ENCODE peak calls at places on chromosomes 12 and 14, in six cellular contexts. K, M, T, S, L and D are unnamed samples.
A peak's percentile ranks its signal among the peaks of the same experiment; 100 is the strongest.

GRCh38 chr14:68255697-68256178 is 436.2 kb downstream of the RAD51B start:
- DNase-seq in K (no peak), M (no peak), T (no peak), S (no peak), L (no peak), D (peak; percentile 86)

GRCh38 chr14:63852817-63853730 is at the start of gene SYNE2:
- DNase-seq in K (peak; percentile 93), M (peak; percentile 38), T (peak; percentile 70), S (peak; percentile 89), L (no peak), D (peak; percentile 95)

GRCh38 chr14:51660720-51661119 is 9.0 kb downstream of the FRMD6 start:
- DNase-seq in K (no peak), M (no peak), T (no peak), S (no peak), L (no peak), D (no peak)

GRCh38 chr12:113296557-113297213 is 38.2 kb downstream of the SLC8B1 start:
- DNase-seq in K (no peak), M (no peak), T (no peak), S (no peak), L (no peak), D (no peak)

GRCh38 chr12:85301054-85301453 is 21.0 kb downstream of the ALX1 start:
- DNase-seq in K (no peak), M (no peak), T (no peak), S (no peak), L (no peak), D (peak; percentile 35)

GRCh38 chr12:100716949-100717732 is 77.4 kb upstream of the ANO4 start:
- DNase-seq in K (peak; percentile 71), M (no peak), T (no peak), S (peak; percentile 72), L (no peak), D (no peak)

GRCh38 chr12:27821259-27821973 is 41.4 kb upstream of the MANSC4 start:
- DNase-seq in K (peak; percentile 51), M (peak; percentile 67), T (peak; percentile 65), S (no peak), L (peak; percentile 77), D (peak; percentile 50)

GRCh38 chr14:95097385-95097784 is 59.9 kb downstream of the DICER1 start:
- DNase-seq in K (no peak), M (no peak), T (no peak), S (no peak), L (no peak), D (no peak)

GRCh38 chr12:84924956-84925355 is 12.4 kb upstream of the SLC6A15 start:
- DNase-seq in K (no peak), M (no peak), T (no peak), S (no peak), L (no peak), D (no peak)

GRCh38 chr14:100022772-100023451 is 42.3 kb upstream of the EVL start:
- DNase-seq in K (no peak), M (no peak), T (no peak), S (no peak), L (no peak), D (no peak)

GRCh38 chr14:32779845-32780244 is 158.8 kb upstream of the NPAS3 start:
- DNase-seq in K (no peak), M (no peak), T (no peak), S (no peak), L (no peak), D (no peak)

GRCh38 chr12:49893753-49894752 is 9.6 kb downstream of the FAIM2 start:
- DNase-seq in K (no peak), M (no peak), T (no peak), S (no peak), L (peak; percentile 7), D (peak; percentile 91)

GRCh38 chr14:64971452-64971889 is 665 bp downstream of the RAB15 start:
- DNase-seq in K (no peak), M (no peak), T (no peak), S (no peak), L (no peak), D (no peak)

GRCh38 chr12:105262461-105263184 is 26.6 kb upstream of the APPL2 start:
- DNase-seq in K (no peak), M (no peak), T (no peak), S (no peak), L (no peak), D (no peak)

GRCh38 chr12:113469893-113470743 is 1.6 kb downstream of the LHX5 start:
- DNase-seq in K (peak; percentile 26), M (no peak), T (no peak), S (no peak), L (no peak), D (no peak)

GRCh38 chr14:91241848-91242247 is 2.7 kb downstream of the GPR68 start:
- DNase-seq in K (no peak), M (no peak), T (no peak), S (no peak), L (no peak), D (no peak)

GRCh38 chr14:105490318-105490571 is 801 bp upstream of the TEDC1 start:
- DNase-seq in K (no peak), M (no peak), T (no peak), S (no peak), L (no peak), D (no peak)

GRCh38 chr14:94769413-94770250 is at the start of gene GSC:
- DNase-seq in K (peak; percentile 90), M (no peak), T (no peak), S (peak; percentile 81), L (no peak), D (peak; percentile 97)

GRCh38 chr12:123237646-123238329 is 4.6 kb downstream of the MTRFR start:
- DNase-seq in K (peak; percentile 57), M (peak; percentile 34), T (peak; percentile 47), S (peak; percentile 66), L (peak; percentile 54), D (peak; percentile 78)

GRCh38 chr14:95294834-95295599 is 24.7 kb downstream of the CLMN start:
- DNase-seq in K (no peak), M (peak; percentile 39), T (no peak), S (no peak), L (peak; percentile 23), D (peak; percentile 59)

GRCh38 chr12:109199324-109199723 is 82.9 kb downstream of the ACACB start:
- DNase-seq in K (no peak), M (no peak), T (no peak), S (no peak), L (no peak), D (no peak)

GRCh38 chr12:28140404-28140803 is 49.9 kb upstream of the CCDC91 start:
- DNase-seq in K (no peak), M (no peak), T (no peak), S (no peak), L (no peak), D (no peak)

DNA sequence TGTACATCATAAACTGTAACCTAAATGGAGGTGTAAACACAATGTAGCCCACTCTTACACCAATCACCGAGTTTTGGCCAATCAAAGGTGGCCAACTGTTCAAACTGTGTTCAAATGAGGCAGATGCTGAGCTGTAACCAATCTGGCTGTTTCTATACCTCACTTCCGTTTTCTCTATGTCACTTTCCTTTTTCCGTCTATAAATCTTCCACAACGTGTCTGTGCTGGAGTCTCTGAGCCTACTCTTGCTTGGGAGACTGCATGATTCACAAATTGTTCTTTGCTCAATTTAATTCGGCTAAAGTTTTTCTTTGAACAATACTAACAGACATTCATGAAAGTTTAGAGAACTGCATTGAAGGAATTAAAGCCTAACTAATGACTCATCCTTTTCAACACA is 547.1 kb upstream of the USP15 start:
- DNase-seq in K (no peak), M (no peak), T (no peak), S (no peak), L (no peak), D (no peak)
- TF ChIP-seq JUND in K (no peak), M (no peak), T (no peak), S (no peak), L (no peak), D (no peak)

DNA sequence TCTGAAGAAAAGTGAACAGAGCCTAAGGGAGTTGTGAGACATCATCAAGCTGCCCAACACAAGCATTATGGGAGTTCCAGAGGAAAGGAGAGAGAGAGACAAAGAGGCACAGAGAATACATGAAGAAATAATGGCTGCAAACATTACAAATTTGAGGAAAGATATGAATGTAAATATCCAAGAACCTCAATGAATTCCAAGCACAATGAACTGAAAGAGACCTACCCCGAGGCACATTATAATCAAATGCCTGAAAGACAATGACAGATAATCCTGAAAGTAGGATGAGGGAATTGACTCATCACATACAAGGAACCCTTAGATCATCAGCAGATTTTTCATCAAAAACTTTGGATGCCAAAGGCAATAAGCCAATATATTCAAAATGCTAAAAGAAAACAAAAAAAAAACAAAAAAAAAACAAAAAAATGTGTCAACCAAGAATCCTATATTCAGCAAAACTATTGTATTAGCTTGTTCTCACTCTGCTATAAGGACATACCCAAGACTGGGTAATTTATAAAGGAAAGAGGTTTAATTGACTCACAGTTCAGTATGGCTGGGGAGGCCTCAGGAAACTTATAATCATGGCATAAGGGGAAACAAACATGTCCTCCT is 37.8 kb downstream of the BCL2L14 start:
- DNase-seq in K (no peak), M (no peak), T (no peak), S (no peak), L (no peak), D (no peak)
- TF ChIP-seq JUND in K (no peak), M (no peak), T (no peak), S (no peak), L (no peak), D (no peak)

DNA sequence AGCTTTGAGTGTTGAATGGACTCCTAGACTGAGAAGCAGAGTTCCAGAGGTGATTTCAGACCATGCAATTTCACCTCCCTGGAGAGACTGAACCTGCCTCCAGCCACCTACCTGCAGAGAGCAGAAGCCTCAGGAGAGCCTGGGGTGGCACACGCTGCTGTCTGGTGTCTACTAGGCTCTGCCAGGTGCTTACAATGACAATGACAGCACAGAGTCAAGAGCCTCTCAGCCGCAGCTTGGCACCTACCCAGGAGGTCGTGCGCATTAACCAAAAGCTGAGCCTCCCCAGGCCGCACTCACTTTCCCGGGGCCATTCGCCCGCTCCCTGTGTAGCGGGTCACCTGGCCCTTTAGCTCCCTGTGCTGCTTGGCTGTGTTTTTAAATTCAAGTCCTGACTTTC is 63.2 kb downstream of the TESC start:
- DNase-seq in K (no peak), M (no peak), T (no peak), S (no peak), L (no peak), D (no peak)
- TF ChIP-seq JUND in K (no peak), M (no peak), T (no peak), S (no peak), L (no peak), D (no peak)

DNA sequence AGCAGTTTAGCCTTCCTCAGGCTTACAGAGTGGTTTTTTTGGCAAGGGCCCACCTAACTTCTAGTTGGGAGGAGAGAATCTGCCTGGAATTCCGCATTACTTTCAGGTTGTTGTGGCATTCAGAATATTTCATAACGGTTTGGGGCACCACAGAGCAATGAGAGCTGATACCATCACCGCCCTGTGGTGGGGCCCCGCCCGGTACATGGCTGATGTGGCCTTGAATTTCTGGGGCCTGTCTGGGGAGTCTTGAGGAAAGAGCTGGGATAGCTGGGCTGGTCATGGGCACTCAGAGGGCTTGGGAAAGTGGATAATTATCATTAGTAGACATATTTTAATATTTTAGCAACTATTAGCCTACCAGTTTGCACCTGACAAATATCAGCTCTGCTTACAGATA is 4.2 kb downstream of the TESPA1 start:
- DNase-seq in K (no peak), M (no peak), T (peak; percentile 59), S (no peak), L (no peak), D (no peak)
- TF ChIP-seq JUND in K (no peak), M (no peak), T (no peak), S (no peak), L (no peak), D (no peak)